ENCODE peak calls at places on chromosomes 12 and 14, in eight cellular contexts. R is cardiac muscle cell; O is tibial artery; D is CD4-positive, alpha-beta T cell; G is uterus; Y is adrenal gland; S is neural progenitor cell; P is suprapubic skin. L is an unnamed sample. For H3K27me3, the result is how much of the 10 kb centered on the place peaks cover.

GRCh38 chr12:7915911-7916403 is 20.0 kb downstream of the SLC2A3 start:
- DNase-seq in R (no peak), O (no peak), D (no peak), G (no peak), Y (no peak), S (no peak), P (no peak), L (no peak)

GRCh38 chr14:93286212-93286890 is 46.5 kb downstream of the BTBD7 start:
- DNase-seq in R (no peak), O (no peak), D (no peak), G (no peak), Y (no peak), S (peak), P (no peak), L (no peak)

GRCh38 chr12:70196732-70197361 is 46.4 kb upstream of the CNOT2 start:
- DNase-seq in R (no peak), O (no peak), D (no peak), G (no peak), Y (no peak), S (no peak), P (no peak), L (no peak)

GRCh38 chr14:92633724-92634123 is 114.7 kb downstream of the LGMN start:
- DNase-seq in R (no peak), O (no peak), D (no peak), G (no peak), Y (no peak), S (no peak), P (no peak), L (no peak)

GRCh38 chr12:98466970-98467369 is 48.4 kb upstream of the TMPO start:
- DNase-seq in R (no peak), O (no peak), D (no peak), G (no peak), Y (no peak), S (no peak), P (no peak), L (no peak)

GRCh38 chr12:117030187-117030896 is 68.9 kb downstream of the TESC start:
- DNase-seq in R (peak), O (peak), D (no peak), G (peak), Y (no peak), S (no peak), P (no peak), L (no peak)

GRCh38 chr12:115468087-115468510 is 784.1 kb upstream of the TBX3 start:
- DNase-seq in R (no peak), O (no peak), D (no peak), G (no peak), Y (peak), S (no peak), P (no peak), L (no peak)

GRCh38 chr12:43285248-43285647 is 266.8 kb downstream of the ADAMTS20 start:
- DNase-seq in R (no peak), O (no peak), D (no peak), G (no peak), Y (no peak), S (no peak), P (no peak), L (peak)

GRCh38 chr14:80536456-80536855 is 325.2 kb upstream of the DIO2 start:
- DNase-seq in R (no peak), O (no peak), D (no peak), G (no peak), Y (no peak), S (peak), P (no peak), L (peak)

GRCh38 chr14:55313480-55313879 is 42.3 kb downstream of the FBXO34 start:
- DNase-seq in R (no peak), O (no peak), D (no peak), G (no peak), Y (no peak), S (no peak), P (no peak), L (no peak)

GRCh38 chr12:29350080-29350479 is 30.9 kb downstream of the ERGIC2 start:
- DNase-seq in R (peak), O (no peak), D (no peak), G (no peak), Y (no peak), S (no peak), P (no peak), L (no peak)

GRCh38 chr14:99166506-99166905 is 105.5 kb downstream of the BCL11B start:
- DNase-seq in R (no peak), O (no peak), D (no peak), G (no peak), Y (no peak), S (no peak), P (peak), L (no peak)

GRCh38 chr12:4962539-4963486 is 53.1 kb downstream of the KCNA1 start:
- DNase-seq in R (peak), O (no peak), D (no peak), G (no peak), Y (no peak), S (no peak), P (no peak), L (no peak)

GRCh38 chr14:34199585-34199984 is 248.7 kb upstream of the EGLN3 start:
- DNase-seq in R (no peak), O (no peak), D (no peak), G (no peak), Y (no peak), S (no peak), P (no peak), L (no peak)

GRCh38 chr12:57772429-57773322 is at the start of gene EEF1AKMT3:
- DNase-seq in R (peak), O (peak), D (no peak), G (peak), Y (peak), S (peak), P (peak), L (no peak)

GRCh38 chr14:29710015-29710414 is 217.6 kb downstream of the PRKD1 start:
- DNase-seq in R (peak), O (no peak), D (no peak), G (no peak), Y (no peak), S (peak), P (no peak), L (no peak)

GRCh38 chr12:20268121-20268732 is 100.1 kb upstream of the PDE3A start:
- DNase-seq in R (no peak), O (no peak), D (no peak), G (no peak), Y (no peak), S (no peak), P (no peak), L (no peak)

GRCh38 chr14:55891692-55892091 is 226.5 kb upstream of the PELI2 start:
- DNase-seq in R (no peak), O (no peak), D (no peak), G (no peak), Y (no peak), S (no peak), P (no peak), L (no peak)

GRCh38 chr14:32251530-32251929 is 48.5 kb upstream of the RNU6-8 start:
- DNase-seq in R (no peak), O (no peak), D (no peak), G (no peak), Y (no peak), S (no peak), P (no peak), L (no peak)

GRCh38 chr12:120625557-120626419 is 14.6 kb upstream of the CABP1 start:
- DNase-seq in R (no peak), O (no peak), D (no peak), G (no peak), Y (peak), S (peak), P (no peak), L (no peak)
- TF ChIP-seq CTCF in R (no peak), O (no peak), D (no peak), G (no peak), Y (no peak), S (peak), P (no peak), L (no peak)

GRCh38 chr12:53170245-53170644 is 10.3 kb upstream of the ZNF740 start:
- DNase-seq in R (no peak), O (no peak), D (no peak), G (peak), Y (no peak), S (no peak), P (no peak), L (no peak)

GRCh38 chr12:53172352-53172751 is 8.2 kb upstream of the ZNF740 start:
- DNase-seq in R (no peak), O (no peak), D (no peak), G (peak), Y (no peak), S (no peak), P (no peak), L (peak)

GRCh38 chr12:53171725-53172329 is 8.7 kb upstream of the ZNF740 start:
- DNase-seq in R (no peak), O (no peak), D (no peak), G (peak), Y (peak), S (no peak), P (no peak), L (no peak)

GRCh38 chr12:53169644-53170043 is 10.9 kb upstream of the ZNF740 start:
- DNase-seq in R (no peak), O (no peak), D (no peak), G (no peak), Y (no peak), S (no peak), P (no peak), L (no peak)

DNA sequence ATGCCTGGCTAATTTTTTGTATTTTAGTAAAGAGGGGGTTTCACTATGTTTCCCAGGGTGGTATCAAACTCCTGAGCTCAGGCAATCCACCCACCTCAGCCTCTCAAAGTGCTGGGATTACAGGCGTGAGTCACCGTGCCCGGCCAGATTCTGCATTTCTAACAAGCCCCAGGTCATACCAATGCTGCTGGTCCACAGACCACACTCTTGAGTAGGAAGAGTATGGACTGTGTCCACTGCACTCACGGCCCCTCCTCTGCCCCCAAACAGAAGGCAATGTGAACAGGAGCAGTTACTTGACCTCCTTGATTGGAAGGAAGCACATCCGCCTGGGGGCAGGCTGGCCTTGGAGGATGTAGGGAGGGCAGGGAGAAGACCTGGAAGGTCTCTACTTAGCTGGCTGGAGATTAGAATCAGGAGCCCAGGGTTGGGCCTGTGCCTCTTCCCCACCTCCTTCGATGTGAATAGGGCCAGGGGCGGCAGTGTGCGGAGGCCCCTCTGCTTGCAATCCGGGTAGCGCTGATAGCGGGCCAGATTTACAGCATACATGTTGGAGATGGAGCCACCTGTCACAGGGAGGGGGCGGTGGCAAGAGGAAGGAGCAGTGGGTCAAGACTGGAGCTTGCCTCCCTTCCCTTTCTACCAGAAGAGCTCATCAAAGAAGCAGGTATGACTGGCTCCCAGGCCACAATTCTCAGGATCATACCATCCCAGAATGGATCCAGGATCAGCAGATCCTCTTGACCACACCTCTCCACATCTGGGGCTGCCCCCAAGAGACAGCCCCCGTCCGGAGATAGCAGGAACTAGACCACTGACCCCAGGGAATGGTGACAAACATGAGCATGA is 9.4 kb upstream of the ZNF740 start:
- DNase-seq in R (no peak), O (no peak), D (no peak), G (peak), Y (no peak), S (no peak), P (no peak), L (no peak)
- H3K27me3 ChIP-seq in R (under half), O (under half), D (under half), G (under half), Y (under half), S (under half), P (under half), L (under half)

GRCh38 chr12:84508325-84508861 is 404.2 kb downstream of the SLC6A15 start:
- DNase-seq in R (no peak), O (no peak), D (no peak), G (peak), Y (peak), S (peak), P (peak), L (no peak)
- TF ChIP-seq CTCF in R (peak), O (peak), D (no peak), G (no peak), Y (peak), S (peak), P (no peak), L (peak)

GRCh38 chr14:73272393-73272792 is 35.1 kb downstream of the PAPLN start:
- DNase-seq in R (no peak), O (no peak), D (no peak), G (no peak), Y (no peak), S (no peak), P (no peak), L (no peak)

GRCh38 chr14:73276836-73277235 is 39.5 kb downstream of the PAPLN start:
- DNase-seq in R (no peak), O (no peak), D (no peak), G (no peak), Y (no peak), S (no peak), P (no peak), L (no peak)

GRCh38 chr14:73273799-73274198 is 36.5 kb downstream of the PAPLN start:
- DNase-seq in R (no peak), O (no peak), D (no peak), G (no peak), Y (no peak), S (no peak), P (no peak), L (no peak)

GRCh38 chr14:73280903-73281302 is 43.6 kb downstream of the PAPLN start:
- DNase-seq in R (no peak), O (no peak), D (no peak), G (no peak), Y (no peak), S (no peak), P (no peak), L (no peak)

GRCh38 chr14:73277376-73277775 is 40.1 kb downstream of the PAPLN start:
- DNase-seq in R (no peak), O (no peak), D (no peak), G (no peak), Y (no peak), S (no peak), P (no peak), L (no peak)
- H3K27me3 ChIP-seq in R (under half), O (under half), D (under half), G (under half), Y (under half), S (under half), P (under half), L (under half)

L was measured in AG04450.